ENCODE peak calls at places on chromosomes 7 and 10, in six cellular contexts. One of them, this sample, is unnamed.

GRCh38 chr10:571643-572042 is 117.8 kb downstream of the DIP2C start:
- DNase-seq in cardiac muscle cell: peak
- DNase-seq in lower lobe of right lung: peak
- DNase-seq in PC-3: no peak
- DNase-seq in GM23338: no peak
- DNase-seq in A549: no peak
- DNase-seq in this sample: no peak

GRCh38 chr7:2735744-2736143 is 47.7 kb downstream of the AMZ1 start:
- DNase-seq in PC-3: no peak
- DNase-seq in lower lobe of right lung: no peak
- DNase-seq in A549: no peak
- DNase-seq in cardiac muscle cell: no peak
- DNase-seq in GM23338: no peak
- DNase-seq in this sample: no peak

GRCh38 chr10:78957471-78958039 is 111.2 kb upstream of the ZMIZ1 start:
- DNase-seq in GM23338: no peak
- DNase-seq in A549: no peak
- DNase-seq in PC-3: peak
- DNase-seq in cardiac muscle cell: no peak
- DNase-seq in lower lobe of right lung: no peak
- DNase-seq in this sample: no peak

GRCh38 chr10:131017566-131018285 is 293.8 kb downstream of the TCERG1L start:
- DNase-seq in GM23338: no peak
- DNase-seq in cardiac muscle cell: no peak
- DNase-seq in lower lobe of right lung: no peak
- DNase-seq in A549: no peak
- DNase-seq in PC-3: no peak
- DNase-seq in this sample: peak

GRCh38 chr7:101952355-101953247 is 135.2 kb downstream of the CUX1 start:
- DNase-seq in A549: peak
- DNase-seq in cardiac muscle cell: peak
- DNase-seq in GM23338: no peak
- DNase-seq in lower lobe of right lung: no peak
- DNase-seq in PC-3: peak
- DNase-seq in this sample: no peak

GRCh38 chr7:47540387-47541093 is 41.4 kb downstream of the TNS3 start:
- DNase-seq in cardiac muscle cell: no peak
- DNase-seq in lower lobe of right lung: no peak
- DNase-seq in GM23338: no peak
- DNase-seq in PC-3: no peak
- DNase-seq in A549: no peak
- DNase-seq in this sample: no peak

GRCh38 chr10:18463673-18464211 is 187.6 kb downstream of the NSUN6 start:
- DNase-seq in A549: no peak
- DNase-seq in PC-3: no peak
- DNase-seq in cardiac muscle cell: no peak
- DNase-seq in GM23338: no peak
- DNase-seq in lower lobe of right lung: no peak
- DNase-seq in this sample: no peak

GRCh38 chr7:80127412-80128150 is 7.0 kb upstream of the GNAI1 start:
- DNase-seq in cardiac muscle cell: peak
- DNase-seq in GM23338: peak
- DNase-seq in A549: no peak
- DNase-seq in lower lobe of right lung: no peak
- DNase-seq in PC-3: no peak
- DNase-seq in this sample: peak

GRCh38 chr7:4856336-4857056 is 5.3 kb downstream of the PAPOLB start:
- DNase-seq in lower lobe of right lung: no peak
- DNase-seq in GM23338: no peak
- DNase-seq in A549: no peak
- DNase-seq in cardiac muscle cell: no peak
- DNase-seq in PC-3: no peak
- DNase-seq in this sample: no peak

GRCh38 chr7:18429547-18429946 is 66.0 kb upstream of the HDAC9 start:
- DNase-seq in lower lobe of right lung: no peak
- DNase-seq in PC-3: peak
- DNase-seq in cardiac muscle cell: peak
- DNase-seq in A549: no peak
- DNase-seq in GM23338: no peak
- DNase-seq in this sample: no peak

GRCh38 chr10:11272915-11273389 is 255.3 kb downstream of the CELF2 start:
- DNase-seq in cardiac muscle cell: no peak
- DNase-seq in lower lobe of right lung: no peak
- DNase-seq in PC-3: no peak
- DNase-seq in GM23338: no peak
- DNase-seq in A549: no peak
- DNase-seq in this sample: no peak

GRCh38 chr7:131836733-131837132 is 280.3 kb upstream of the PODXL start:
- DNase-seq in cardiac muscle cell: no peak
- DNase-seq in PC-3: no peak
- DNase-seq in lower lobe of right lung: no peak
- DNase-seq in A549: no peak
- DNase-seq in GM23338: peak
- DNase-seq in this sample: peak

GRCh38 chr7:101792051-101792651 is 25.3 kb upstream of the CUX1 start:
- DNase-seq in A549: no peak
- DNase-seq in GM23338: no peak
- DNase-seq in PC-3: peak
- DNase-seq in cardiac muscle cell: peak
- DNase-seq in lower lobe of right lung: no peak
- DNase-seq in this sample: no peak

GRCh38 chr10:10657139-10657760 is 360.4 kb upstream of the CELF2 start:
- DNase-seq in cardiac muscle cell: no peak
- DNase-seq in lower lobe of right lung: no peak
- DNase-seq in PC-3: no peak
- DNase-seq in A549: no peak
- DNase-seq in GM23338: no peak
- DNase-seq in this sample: no peak

GRCh38 chr7:32915041-32915536 is 23.5 kb upstream of the KBTBD2 start:
- DNase-seq in lower lobe of right lung: no peak
- DNase-seq in cardiac muscle cell: no peak
- DNase-seq in PC-3: no peak
- DNase-seq in A549: no peak
- DNase-seq in GM23338: no peak
- DNase-seq in this sample: no peak

GRCh38 chr10:79084012-79084971 is 15.5 kb downstream of the ZMIZ1 start:
- DNase-seq in GM23338: peak
- DNase-seq in PC-3: peak
- DNase-seq in A549: peak
- DNase-seq in cardiac muscle cell: peak
- DNase-seq in lower lobe of right lung: peak
- DNase-seq in this sample: no peak

GRCh38 chr7:3301472-3301778 is 373 bp downstream of the SDK1 start:
- DNase-seq in PC-3: no peak
- DNase-seq in cardiac muscle cell: no peak
- DNase-seq in GM23338: no peak
- DNase-seq in lower lobe of right lung: no peak
- DNase-seq in A549: no peak
- DNase-seq in this sample: no peak

GRCh38 chr7:47714669-47715607 is 133.0 kb upstream of the TNS3 start:
- DNase-seq in PC-3: no peak
- DNase-seq in A549: no peak
- DNase-seq in cardiac muscle cell: no peak
- DNase-seq in GM23338: no peak
- DNase-seq in lower lobe of right lung: no peak
- DNase-seq in this sample: no peak

GRCh38 chr10:114708084-114708483 is 50.0 kb upstream of the ABLIM1 start:
- DNase-seq in lower lobe of right lung: no peak
- DNase-seq in A549: no peak
- DNase-seq in GM23338: no peak
- DNase-seq in cardiac muscle cell: no peak
- DNase-seq in PC-3: no peak
- DNase-seq in this sample: no peak

GRCh38 chr10:123889821-123890220 is 1.8 kb downstream of the CPXM2 start:
- DNase-seq in lower lobe of right lung: no peak
- DNase-seq in PC-3: no peak
- DNase-seq in cardiac muscle cell: no peak
- DNase-seq in GM23338: no peak
- DNase-seq in A549: no peak
- DNase-seq in this sample: no peak

GRCh38 chr7:100443096-100443840 is 7.0 kb upstream of the PPP1R35 start:
- DNase-seq in A549: no peak
- DNase-seq in cardiac muscle cell: no peak
- DNase-seq in PC-3: no peak
- DNase-seq in lower lobe of right lung: peak
- DNase-seq in GM23338: no peak
- DNase-seq in this sample: no peak

GRCh38 chr7:100449190-100449795 is 13.0 kb upstream of the PPP1R35 start:
- DNase-seq in cardiac muscle cell: no peak
- DNase-seq in PC-3: no peak
- DNase-seq in lower lobe of right lung: no peak
- DNase-seq in A549: no peak
- DNase-seq in GM23338: no peak
- DNase-seq in this sample: no peak

GRCh38 chr7:100446040-100446439 is 9.7 kb upstream of the PPP1R35 start:
- DNase-seq in cardiac muscle cell: peak
- DNase-seq in GM23338: no peak
- DNase-seq in PC-3: no peak
- DNase-seq in lower lobe of right lung: no peak
- DNase-seq in A549: no peak
- DNase-seq in this sample: no peak

GRCh38 chr7:100441641-100442535 is 5.6 kb upstream of the PPP1R35 start:
- DNase-seq in GM23338: no peak
- DNase-seq in lower lobe of right lung: peak
- DNase-seq in PC-3: no peak
- DNase-seq in A549: no peak
- DNase-seq in cardiac muscle cell: no peak
- DNase-seq in this sample: no peak

DNA sequence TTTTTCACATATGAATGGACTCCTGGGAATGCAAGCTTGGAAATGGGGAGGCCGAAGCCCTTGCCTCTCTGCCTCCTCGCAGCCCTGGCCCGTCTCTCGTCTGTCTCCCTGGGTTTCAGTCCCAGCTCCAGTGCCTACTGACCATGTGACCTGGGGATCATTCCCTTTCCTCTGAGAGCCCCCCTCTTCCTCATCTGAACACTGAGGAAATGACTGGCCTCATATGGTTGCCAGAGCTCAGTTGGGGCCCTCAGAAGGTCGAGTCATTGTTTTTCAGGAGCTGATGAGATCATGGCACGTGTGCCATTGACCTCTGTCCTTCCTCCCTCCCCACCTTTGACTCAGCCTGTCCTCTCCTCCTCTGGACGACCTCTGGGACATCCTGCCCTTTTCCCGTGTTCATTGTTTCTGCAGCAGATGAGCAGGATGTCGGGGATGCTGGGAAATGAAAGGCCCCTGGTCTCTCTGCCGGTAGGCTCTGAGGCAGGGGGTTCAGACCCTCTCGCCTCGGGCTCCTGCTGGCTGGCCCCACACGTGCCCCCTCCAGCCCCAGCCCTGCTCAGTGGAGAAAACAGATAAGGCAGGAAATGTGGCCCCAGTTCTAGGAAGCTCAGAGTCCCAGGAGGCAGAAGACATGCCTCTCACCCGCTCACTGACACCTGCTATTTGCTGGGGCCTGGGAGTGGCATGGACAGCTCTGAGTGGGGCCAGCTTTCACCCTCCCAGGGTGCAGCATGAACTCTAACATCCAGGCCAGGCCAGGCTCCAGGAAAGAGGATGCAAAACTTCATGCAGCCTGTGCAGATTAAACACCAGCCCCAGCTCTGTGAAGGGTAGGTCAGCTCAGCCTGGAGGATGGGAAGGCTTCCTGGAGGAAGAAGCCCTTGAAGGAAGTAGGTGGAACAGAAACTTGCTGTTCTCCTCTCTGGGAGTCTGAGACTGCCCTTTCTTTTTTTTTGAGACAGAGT is 8.3 kb upstream of the PPP1R35 start:
- DNase-seq in GM23338: no peak
- DNase-seq in lower lobe of right lung: no peak
- DNase-seq in A549: no peak
- DNase-seq in PC-3: no peak
- DNase-seq in cardiac muscle cell: peak
- DNase-seq in this sample: peak
- TF ChIP-seq CTCF in GM23338: no peak
- TF ChIP-seq CTCF in lower lobe of right lung: no peak
- TF ChIP-seq CTCF in A549: no peak
- TF ChIP-seq CTCF in PC-3: no peak
- TF ChIP-seq CTCF in cardiac muscle cell: no peak
- TF ChIP-seq CTCF in this sample: no peak

GRCh38 chr7:121274467-121274866 is 54.3 kb upstream of the WNT16 start:
- DNase-seq in PC-3: no peak
- DNase-seq in GM23338: no peak
- DNase-seq in cardiac muscle cell: no peak
- DNase-seq in A549: no peak
- DNase-seq in lower lobe of right lung: no peak
- DNase-seq in this sample: no peak

GRCh38 chr7:121275204-121275603 is 53.6 kb upstream of the WNT16 start:
- DNase-seq in PC-3: no peak
- DNase-seq in GM23338: no peak
- DNase-seq in lower lobe of right lung: no peak
- DNase-seq in A549: no peak
- DNase-seq in cardiac muscle cell: no peak
- DNase-seq in this sample: no peak

GRCh38 chr7:121271916-121272315 is 56.9 kb upstream of the WNT16 start:
- DNase-seq in PC-3: no peak
- DNase-seq in cardiac muscle cell: no peak
- DNase-seq in A549: no peak
- DNase-seq in GM23338: no peak
- DNase-seq in lower lobe of right lung: no peak
- DNase-seq in this sample: no peak

GRCh38 chr7:121271098-121271497 is 57.7 kb upstream of the WNT16 start:
- DNase-seq in PC-3: no peak
- DNase-seq in cardiac muscle cell: no peak
- DNase-seq in lower lobe of right lung: no peak
- DNase-seq in A549: no peak
- DNase-seq in GM23338: no peak
- DNase-seq in this sample: no peak

GRCh38 chr7:121273467-121274167 is 55.2 kb upstream of the WNT16 start:
- DNase-seq in PC-3: no peak
- DNase-seq in lower lobe of right lung: no peak
- DNase-seq in GM23338: no peak
- DNase-seq in cardiac muscle cell: peak
- DNase-seq in A549: no peak
- DNase-seq in this sample: no peak
- H3K27ac ChIP-seq in PC-3: no peak
- H3K27ac ChIP-seq in lower lobe of right lung: no peak
- H3K27ac ChIP-seq in GM23338: no peak
- H3K27ac ChIP-seq in cardiac muscle cell: no peak
- H3K27ac ChIP-seq in A549: no peak
- H3K27ac ChIP-seq in this sample: no peak

GRCh38 chr10:49115796-49116508 is 630 bp upstream of the VSTM4 start:
- DNase-seq in PC-3: no peak
- DNase-seq in lower lobe of right lung: no peak
- DNase-seq in GM23338: no peak
- DNase-seq in A549: no peak
- DNase-seq in cardiac muscle cell: no peak
- DNase-seq in this sample: no peak
- H3K4me3 ChIP-seq in PC-3: no peak
- H3K4me3 ChIP-seq in lower lobe of right lung: peak
- H3K4me3 ChIP-seq in GM23338: peak
- H3K4me3 ChIP-seq in A549: peak
- H3K4me3 ChIP-seq in cardiac muscle cell: no peak
- H3K4me3 ChIP-seq in this sample: no peak

DNA sequence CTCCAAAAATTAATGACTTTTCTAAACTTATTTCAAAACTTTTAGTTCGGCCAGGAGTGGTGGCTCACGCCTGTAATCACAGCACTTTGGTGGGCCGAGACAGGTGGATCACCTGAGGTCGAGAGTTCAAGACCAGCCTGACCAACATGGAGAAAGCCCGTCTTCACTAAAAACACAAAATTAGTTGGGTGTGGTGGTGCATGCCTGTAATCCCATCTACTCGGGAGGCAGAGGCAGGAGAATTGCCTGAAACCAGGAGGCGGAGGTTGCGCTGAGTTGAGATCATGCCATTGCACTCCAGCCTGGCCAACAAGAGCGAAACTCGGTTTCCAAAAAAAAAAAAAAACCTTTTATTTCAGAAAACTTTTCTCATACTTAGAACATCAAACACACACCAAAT is 8.3 kb downstream of the NAMPT start:
- DNase-seq in A549: no peak
- DNase-seq in GM23338: no peak
- DNase-seq in lower lobe of right lung: no peak
- DNase-seq in PC-3: no peak
- DNase-seq in cardiac muscle cell: no peak
- DNase-seq in this sample: no peak
- TF ChIP-seq CTCF in A549: no peak
- TF ChIP-seq CTCF in GM23338: no peak
- TF ChIP-seq CTCF in lower lobe of right lung: no peak
- TF ChIP-seq CTCF in PC-3: no peak
- TF ChIP-seq CTCF in cardiac muscle cell: no peak
- TF ChIP-seq CTCF in this sample: no peak